ENCODE peak calls at places on chromosomes 1 and 21, in nine cellular contexts. O is A549, H is thoracic aorta, Q is IMR-90, F is pancreas, P is adrenal gland, X is heart right ventricle, M is fibroblast of lung, Y is OCI-LY7. N is an unnamed sample.

GRCh38 chr1:54292015-54292739 is 92.2 kb downstream of the MRPL37 start:
- DNase-seq in O (no peak), H (no peak), Q (no peak), F (no peak), P (no peak), X (no peak), M (no peak), Y (no peak), N (no peak)

GRCh38 chr1:96309783-96310182 is 411.8 kb upstream of the PTBP2 start:
- DNase-seq in O (no peak), H (no peak), Q (peak), F (no peak), P (peak), X (no peak), M (peak), Y (no peak), N (no peak)

GRCh38 chr1:172906778-172907592 is 143.8 kb downstream of the TNFSF18 start:
- DNase-seq in O (no peak), H (no peak), Q (peak), F (no peak), P (no peak), X (no peak), M (peak), Y (peak), N (no peak)

GRCh38 chr1:60037061-60037460 is 36.5 kb downstream of the C1orf87 start:
- DNase-seq in O (no peak), H (no peak), Q (no peak), F (no peak), P (no peak), X (no peak), M (no peak), Y (no peak), N (no peak)

GRCh38 chr1:183304466-183305122 is 113.6 kb downstream of the NMNAT2 start:
- DNase-seq in O (no peak), H (no peak), Q (no peak), F (no peak), P (no peak), X (peak), M (no peak), Y (no peak), N (no peak)

GRCh38 chr1:15431571-15431948 is 6.7 kb upstream of the CTRC start:
- DNase-seq in O (no peak), H (no peak), Q (no peak), F (peak), P (no peak), X (no peak), M (no peak), Y (no peak), N (no peak)

GRCh38 chr1:34412597-34413392 is 236.1 kb downstream of the C1orf94 start:
- DNase-seq in O (no peak), H (no peak), Q (no peak), F (no peak), P (no peak), X (no peak), M (no peak), Y (no peak), N (no peak)

GRCh38 chr1:46549697-46550681 is 1.5 kb downstream of the KNCN start:
- DNase-seq in O (no peak), H (no peak), Q (peak), F (no peak), P (no peak), X (no peak), M (peak), Y (peak), N (peak)

DNA sequence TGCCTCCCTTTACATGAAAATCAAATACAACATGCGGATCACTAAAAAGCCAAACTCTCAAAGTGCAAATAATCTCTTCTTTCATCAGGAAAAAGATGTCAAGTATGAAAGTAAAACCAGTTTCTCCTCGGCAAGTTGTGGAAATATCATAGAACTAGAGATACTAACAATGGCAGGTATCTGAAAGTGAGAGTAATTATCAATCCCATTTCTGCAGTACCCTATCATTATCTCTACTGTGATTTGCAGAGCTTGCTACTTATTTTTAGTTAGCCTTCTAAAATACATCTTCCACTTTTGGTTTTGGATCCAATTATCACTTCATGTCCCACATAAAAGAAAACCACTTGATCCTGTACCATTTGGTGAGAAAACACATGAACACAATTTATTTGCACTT is 3.0 kb downstream of the TP53BP2 start:
- DNase-seq in O (no peak), H (no peak), Q (no peak), F (no peak), P (no peak), X (no peak), M (no peak), Y (no peak), N (no peak)
- TF ChIP-seq CTCF in O (no peak), H (no peak), Q (no peak), F (no peak), P (no peak), X (no peak), M (no peak), Y (no peak), N (no peak)

GRCh38 chr1:21586222-21586621 is 77.0 kb downstream of the ALPL start:
- DNase-seq in O (no peak), H (no peak), Q (no peak), F (no peak), P (no peak), X (no peak), M (no peak), Y (no peak), N (no peak)
- H3K27ac ChIP-seq in O (peak), H (no peak), Q (no peak), F (no peak), P (peak), X (peak), M (no peak), Y (no peak), N (no peak)

GRCh38 chr1:121587777-121588176 is 403.0 kb downstream of the SRGAP2C start:
- DNase-seq in O (no peak), H (no peak), Q (no peak), F (no peak), P (no peak), X (no peak), M (peak), Y (no peak), N (no peak)
- TF ChIP-seq CTCF in O (no peak), H (no peak), Q (no peak), F (no peak), P (no peak), X (no peak), M (no peak), Y (no peak), N (no peak)

DNA sequence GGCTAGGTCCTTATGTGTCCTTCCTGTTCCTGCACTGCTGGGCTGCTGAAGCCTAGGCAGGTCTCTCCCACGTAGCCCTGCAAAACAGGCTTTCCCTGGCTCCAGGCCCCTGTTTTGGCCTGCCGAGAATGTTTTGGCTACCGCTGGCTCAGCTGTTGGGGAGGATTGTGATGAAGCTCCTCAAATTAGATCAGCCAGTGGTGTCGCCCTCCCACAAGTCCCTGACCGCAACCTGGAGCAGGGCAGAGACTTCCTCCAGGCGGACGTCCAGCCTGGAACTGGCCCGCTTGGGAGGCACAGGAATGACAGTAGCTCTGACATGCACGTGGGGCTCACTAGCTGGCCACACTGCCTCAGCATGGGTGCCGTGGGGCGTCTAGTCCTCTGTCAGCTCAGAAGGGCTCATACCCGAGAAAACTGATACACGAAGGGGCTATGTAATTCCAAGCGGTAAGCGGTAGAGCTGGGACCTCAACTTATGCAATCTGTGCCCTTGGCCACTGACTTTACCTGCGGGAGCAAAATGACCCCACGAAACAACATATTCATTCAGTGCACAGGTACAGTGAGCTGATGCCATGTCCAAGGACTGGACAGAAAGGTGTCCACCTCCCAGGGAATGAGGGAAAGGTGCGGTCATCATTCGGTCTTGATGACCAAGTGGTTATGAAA is 26.6 kb downstream of the DHRS3 start:
- DNase-seq in O (no peak), H (no peak), Q (no peak), F (no peak), P (no peak), X (peak), M (peak), Y (no peak), N (no peak)
- H3K27ac ChIP-seq in O (peak), H (peak), Q (no peak), F (no peak), P (no peak), X (peak), M (no peak), Y (no peak), N (no peak)

GRCh38 chr1:230062521-230062920 is 4.5 kb upstream of the GALNT2 start:
- DNase-seq in O (no peak), H (no peak), Q (no peak), F (no peak), P (no peak), X (no peak), M (no peak), Y (no peak), N (no peak)
- TF ChIP-seq CTCF in O (no peak), H (no peak), Q (no peak), F (no peak), P (no peak), X (no peak), M (no peak), Y (no peak), N (no peak)

GRCh38 chr1:30888391-30888790 is 20.2 kb downstream of the SDC3 start:
- DNase-seq in O (no peak), H (peak), Q (peak), F (no peak), P (peak), X (peak), M (peak), Y (no peak), N (no peak)

GRCh38 chr1:30888975-30889374 is 19.6 kb downstream of the SDC3 start:
- DNase-seq in O (no peak), H (no peak), Q (no peak), F (no peak), P (no peak), X (no peak), M (no peak), Y (no peak), N (no peak)

GRCh38 chr1:30889506-30889905 is 19.1 kb downstream of the SDC3 start:
- DNase-seq in O (no peak), H (no peak), Q (peak), F (no peak), P (no peak), X (no peak), M (peak), Y (no peak), N (no peak)

GRCh38 chr1:30886710-30887428 is 21.7 kb downstream of the SDC3 start:
- DNase-seq in O (no peak), H (no peak), Q (no peak), F (no peak), P (no peak), X (no peak), M (no peak), Y (no peak), N (no peak)

GRCh38 chr1:30887485-30888315 is 20.9 kb downstream of the SDC3 start:
- DNase-seq in O (no peak), H (no peak), Q (peak), F (no peak), P (no peak), X (no peak), M (peak), Y (no peak), N (no peak)
- H3K27ac ChIP-seq in O (no peak), H (peak), Q (peak), F (no peak), P (peak), X (peak), M (peak), Y (no peak), N (peak)

DNA sequence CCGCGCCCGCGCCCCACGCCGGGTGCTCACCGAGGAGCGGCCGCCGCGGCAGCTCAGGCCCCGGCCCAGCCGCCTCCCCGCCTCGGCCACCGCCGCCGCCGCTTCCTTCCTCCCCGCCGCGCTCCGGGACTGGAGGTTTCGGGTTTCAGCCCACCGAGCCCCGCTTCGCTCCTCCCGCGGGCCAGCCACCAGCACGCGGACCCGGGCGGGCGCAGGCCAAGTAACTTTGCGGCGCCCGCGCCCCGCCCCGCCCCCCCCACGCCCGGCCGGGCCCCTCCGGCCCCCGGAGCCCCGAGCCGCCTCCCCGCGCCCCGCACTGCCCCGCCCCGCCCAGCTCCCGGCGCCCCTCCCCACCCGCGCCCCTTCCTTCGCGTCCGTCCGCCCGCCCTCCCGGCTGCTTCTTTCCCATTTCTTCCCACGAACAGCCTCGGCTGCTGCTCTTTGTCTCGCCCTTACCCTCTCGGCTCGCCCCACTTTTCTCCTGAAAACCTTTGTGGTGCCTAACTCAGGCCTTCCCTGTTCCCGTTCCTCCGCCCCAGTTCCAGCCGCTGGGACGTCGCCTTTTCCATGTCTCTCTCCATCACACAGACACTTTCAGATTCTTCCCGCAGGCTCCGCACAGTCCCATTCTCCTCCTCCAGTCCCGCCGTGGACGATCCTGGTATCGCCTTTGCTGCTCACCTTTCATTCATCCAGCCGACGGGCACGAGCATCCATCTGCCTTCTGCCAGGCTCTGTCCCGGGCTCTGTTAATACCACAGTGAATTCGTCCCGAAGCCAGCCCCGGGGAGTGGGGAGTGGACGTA is at the start of gene GPR161:
- DNase-seq in O (peak), H (no peak), Q (peak), F (peak), P (peak), X (peak), M (peak), Y (no peak), N (peak)
- TF ChIP-seq CTCF in O (no peak), H (no peak), Q (no peak), F (no peak), P (no peak), X (no peak), M (no peak), Y (no peak), N (no peak)

DNA sequence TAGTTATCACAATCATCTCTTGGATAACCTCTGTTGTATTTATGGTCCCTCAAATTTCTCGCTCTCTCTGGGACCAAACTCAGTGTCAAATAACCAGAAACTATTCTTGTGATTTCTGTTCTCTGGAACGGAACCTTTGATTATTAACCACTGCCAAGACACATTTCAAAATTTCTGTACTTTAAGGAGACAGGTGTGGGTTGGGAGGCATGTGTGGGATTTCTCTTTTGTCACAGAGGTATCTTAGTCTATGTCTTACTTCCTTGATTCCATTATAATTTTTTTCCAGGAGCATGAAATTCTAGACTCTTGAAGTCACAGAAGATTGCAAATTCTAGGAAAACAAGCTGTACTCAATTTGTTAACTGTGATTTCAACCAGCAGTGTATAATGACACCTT is 919.0 kb upstream of the B3GALT2 start:
- DNase-seq in O (no peak), H (no peak), Q (no peak), F (no peak), P (no peak), X (no peak), M (no peak), Y (no peak), N (no peak)
- H3K27ac ChIP-seq in O (no peak), H (no peak), Q (no peak), F (no peak), P (no peak), X (no peak), M (no peak), Y (no peak), N (no peak)

GRCh38 chr1:50419192-50419906 is 3.9 kb downstream of the DMRTA2 start:
- DNase-seq in O (no peak), H (no peak), Q (no peak), F (no peak), P (no peak), X (no peak), M (no peak), Y (no peak), N (no peak)
- TF ChIP-seq CTCF in O (no peak), H (peak), Q (no peak), F (no peak), P (no peak), X (no peak), M (no peak), Y (no peak), N (no peak)

GRCh38 chr21:45152265-45152746 is 77.9 kb downstream of the ADARB1 start:
- DNase-seq in O (no peak), H (no peak), Q (no peak), F (no peak), P (no peak), X (no peak), M (peak), Y (peak), N (peak)
- H3K27ac ChIP-seq in O (no peak), H (no peak), Q (no peak), F (no peak), P (no peak), X (no peak), M (no peak), Y (no peak), N (no peak)

N was measured in lower lobe of right lung.